ENCODE peak calls at places on chromosomes 5 and 9, in seven cellular contexts. One of them, this sample, is unnamed.

GRCh38 chr9:79917417-79917816 is 345.7 kb downstream of the TLE4 start:
- DNase-seq in astrocyte: no peak
- DNase-seq in Calu3: no peak
- DNase-seq in A549: no peak
- DNase-seq in AG04449: no peak
- DNase-seq in endodermal cell: no peak
- DNase-seq in neural crest cell: no peak
- DNase-seq in this sample: no peak

GRCh38 chr9:137650259-137650658 is 31.5 kb downstream of the EHMT1 start:
- DNase-seq in neural crest cell: no peak
- DNase-seq in AG04449: no peak
- DNase-seq in A549: no peak
- DNase-seq in astrocyte: no peak
- DNase-seq in endodermal cell: no peak
- DNase-seq in Calu3: no peak
- DNase-seq in this sample: no peak

GRCh38 chr9:131836607-131837315 is 96.9 kb upstream of the RAPGEF1 start:
- DNase-seq in A549: no peak
- DNase-seq in neural crest cell: no peak
- DNase-seq in Calu3: no peak
- DNase-seq in endodermal cell: no peak
- DNase-seq in astrocyte: no peak
- DNase-seq in AG04449: no peak
- DNase-seq in this sample: no peak

GRCh38 chr9:123616707-123617106 is 260.7 kb downstream of the CRB2 start:
- DNase-seq in A549: no peak
- DNase-seq in AG04449: no peak
- DNase-seq in endodermal cell: peak
- DNase-seq in astrocyte: no peak
- DNase-seq in neural crest cell: no peak
- DNase-seq in Calu3: no peak
- DNase-seq in this sample: no peak

GRCh38 chr5:179912951-179913350 is 5.3 kb upstream of the TBC1D9B start:
- DNase-seq in Calu3: no peak
- DNase-seq in astrocyte: no peak
- DNase-seq in neural crest cell: no peak
- DNase-seq in A549: no peak
- DNase-seq in AG04449: no peak
- DNase-seq in endodermal cell: no peak
- DNase-seq in this sample: no peak

GRCh38 chr5:181035991-181036815 is 3.9 kb upstream of the BTNL9 start:
- DNase-seq in A549: no peak
- DNase-seq in Calu3: peak
- DNase-seq in AG04449: no peak
- DNase-seq in astrocyte: no peak
- DNase-seq in neural crest cell: no peak
- DNase-seq in endodermal cell: peak
- DNase-seq in this sample: no peak

GRCh38 chr9:73269430-73270101 is 117.9 kb downstream of the ANXA1 start:
- DNase-seq in Calu3: no peak
- DNase-seq in AG04449: no peak
- DNase-seq in endodermal cell: peak
- DNase-seq in A549: peak
- DNase-seq in neural crest cell: no peak
- DNase-seq in astrocyte: peak
- DNase-seq in this sample: peak

GRCh38 chr5:34918025-34918424 is 2.5 kb downstream of the BRIX1 start:
- DNase-seq in A549: no peak
- DNase-seq in Calu3: no peak
- DNase-seq in endodermal cell: no peak
- DNase-seq in AG04449: no peak
- DNase-seq in neural crest cell: no peak
- DNase-seq in astrocyte: no peak
- DNase-seq in this sample: no peak

GRCh38 chr9:34519321-34520020 is 3.3 kb downstream of the ENHO start:
- DNase-seq in neural crest cell: no peak
- DNase-seq in Calu3: no peak
- DNase-seq in astrocyte: no peak
- DNase-seq in AG04449: no peak
- DNase-seq in endodermal cell: no peak
- DNase-seq in A549: no peak
- DNase-seq in this sample: no peak

GRCh38 chr9:27535701-27536118 is 6.1 kb upstream of the MOB3B start:
- DNase-seq in endodermal cell: peak
- DNase-seq in astrocyte: no peak
- DNase-seq in AG04449: no peak
- DNase-seq in neural crest cell: no peak
- DNase-seq in Calu3: peak
- DNase-seq in A549: no peak
- DNase-seq in this sample: no peak

GRCh38 chr9:95626885-95627558 is 110.3 kb upstream of the PTCH1 start:
- DNase-seq in AG04449: no peak
- DNase-seq in A549: no peak
- DNase-seq in Calu3: peak
- DNase-seq in astrocyte: no peak
- DNase-seq in neural crest cell: no peak
- DNase-seq in endodermal cell: no peak
- DNase-seq in this sample: no peak

GRCh38 chr9:22084336-22085035 is 75.4 kb upstream of the CDKN2B start:
- DNase-seq in endodermal cell: no peak
- DNase-seq in A549: no peak
- DNase-seq in Calu3: peak
- DNase-seq in AG04449: peak
- DNase-seq in astrocyte: peak
- DNase-seq in neural crest cell: no peak
- DNase-seq in this sample: peak

GRCh38 chr9:2170737-2171136 is 155.6 kb downstream of the SMARCA2 start:
- DNase-seq in endodermal cell: peak
- DNase-seq in neural crest cell: no peak
- DNase-seq in A549: no peak
- DNase-seq in Calu3: no peak
- DNase-seq in AG04449: no peak
- DNase-seq in astrocyte: no peak
- DNase-seq in this sample: no peak

DNA sequence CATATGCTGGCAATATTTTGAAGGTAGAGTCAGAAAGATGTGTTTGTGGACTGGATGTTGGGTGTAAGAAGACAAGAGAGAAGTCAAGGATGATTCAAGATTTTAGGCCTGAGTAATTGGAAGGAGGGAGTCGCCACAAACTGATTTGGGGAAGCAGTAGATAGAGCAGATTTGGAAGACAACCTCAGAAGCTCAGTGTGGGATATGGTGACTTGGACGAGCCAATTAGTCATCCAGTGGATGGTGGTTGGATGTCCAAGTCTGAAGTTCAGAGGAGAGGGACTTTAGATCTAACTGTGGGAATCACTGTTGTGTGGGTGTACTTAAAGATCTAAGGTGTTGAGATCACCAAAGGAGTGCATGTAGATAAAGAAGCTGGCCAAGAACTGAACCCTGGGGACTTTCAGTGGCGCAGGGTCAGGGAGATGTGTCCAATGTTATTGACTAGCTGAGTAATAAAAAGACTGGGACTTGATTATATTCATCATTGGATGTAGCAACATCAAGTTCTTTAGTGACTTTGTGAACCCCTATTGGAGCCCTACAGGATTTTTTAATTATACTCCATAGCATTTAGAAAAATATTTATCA is 2.3 kb downstream of the IDNK start:
- DNase-seq in neural crest cell: no peak
- DNase-seq in AG04449: no peak
- DNase-seq in A549: no peak
- DNase-seq in Calu3: no peak
- DNase-seq in astrocyte: no peak
- DNase-seq in endodermal cell: no peak
- DNase-seq in this sample: no peak
- TF ChIP-seq CTCF in neural crest cell: no peak
- TF ChIP-seq CTCF in AG04449: no peak
- TF ChIP-seq CTCF in A549: no peak
- TF ChIP-seq CTCF in Calu3: no peak
- TF ChIP-seq CTCF in astrocyte: no peak
- TF ChIP-seq CTCF in endodermal cell: no peak
- TF ChIP-seq CTCF in this sample: no peak

GRCh38 chr9:71442937-71443336 is 321.5 kb upstream of the TRPM3 start:
- DNase-seq in endodermal cell: no peak
- DNase-seq in A549: no peak
- DNase-seq in astrocyte: no peak
- DNase-seq in Calu3: no peak
- DNase-seq in AG04449: no peak
- DNase-seq in neural crest cell: no peak
- DNase-seq in this sample: no peak

GRCh38 chr9:71446081-71446480 is 322.2 kb downstream of the CEMIP2 start:
- DNase-seq in AG04449: no peak
- DNase-seq in neural crest cell: no peak
- DNase-seq in Calu3: no peak
- DNase-seq in astrocyte: no peak
- DNase-seq in A549: no peak
- DNase-seq in endodermal cell: no peak
- DNase-seq in this sample: no peak

DNA sequence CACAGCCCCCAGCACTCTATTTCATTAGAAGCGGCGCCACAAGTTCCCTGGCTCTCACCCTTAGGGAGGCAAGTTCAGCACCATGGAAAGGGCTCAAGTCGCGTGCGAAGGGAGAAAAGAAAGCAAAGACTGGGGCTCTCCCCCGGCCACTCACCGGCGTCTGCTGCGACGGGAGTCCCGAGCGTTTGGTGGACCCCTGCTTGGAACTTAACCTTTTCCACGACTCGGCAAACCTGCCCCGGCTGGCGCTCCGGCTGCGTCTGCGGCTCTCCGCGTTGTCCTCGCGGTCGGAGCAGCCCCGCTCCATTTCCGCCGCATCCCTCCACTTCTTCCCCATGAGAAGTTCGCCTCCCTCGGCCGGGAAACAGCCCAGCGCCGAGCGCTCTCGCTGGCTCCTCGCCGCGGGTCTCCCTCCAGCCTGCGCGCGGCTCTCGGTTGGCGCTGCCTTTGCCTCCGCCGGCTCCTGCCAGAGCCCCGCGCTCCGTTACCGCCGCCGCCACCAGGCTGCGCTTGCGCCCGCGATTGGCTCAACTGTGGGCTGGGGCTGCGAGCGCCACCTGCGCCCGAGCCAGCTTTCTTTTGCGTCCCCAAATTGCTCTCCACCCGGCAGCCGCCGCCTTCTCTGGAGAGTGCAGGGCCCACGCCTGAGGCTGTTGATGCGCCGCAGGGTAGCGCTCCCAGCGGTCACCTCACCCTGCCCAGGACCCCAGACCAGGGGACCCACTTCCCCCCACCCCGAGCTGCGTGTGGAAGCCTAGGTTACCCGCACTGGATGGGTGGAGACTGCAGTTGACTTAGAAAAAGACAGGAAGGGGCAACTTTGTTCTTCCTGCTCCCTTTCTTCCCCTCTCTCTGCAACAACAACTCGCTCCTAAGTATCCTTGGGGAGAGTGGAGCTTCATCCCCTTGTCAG is 321.6 kb downstream of the CEMIP2 start:
- DNase-seq in Calu3: peak
- DNase-seq in endodermal cell: peak
- DNase-seq in neural crest cell: peak
- DNase-seq in AG04449: no peak
- DNase-seq in astrocyte: peak
- DNase-seq in A549: peak
- DNase-seq in this sample: peak
- TF ChIP-seq CTCF in Calu3: peak
- TF ChIP-seq CTCF in endodermal cell: peak
- TF ChIP-seq CTCF in neural crest cell: peak
- TF ChIP-seq CTCF in AG04449: no peak
- TF ChIP-seq CTCF in astrocyte: no peak
- TF ChIP-seq CTCF in A549: peak
- TF ChIP-seq CTCF in this sample: peak

DNA sequence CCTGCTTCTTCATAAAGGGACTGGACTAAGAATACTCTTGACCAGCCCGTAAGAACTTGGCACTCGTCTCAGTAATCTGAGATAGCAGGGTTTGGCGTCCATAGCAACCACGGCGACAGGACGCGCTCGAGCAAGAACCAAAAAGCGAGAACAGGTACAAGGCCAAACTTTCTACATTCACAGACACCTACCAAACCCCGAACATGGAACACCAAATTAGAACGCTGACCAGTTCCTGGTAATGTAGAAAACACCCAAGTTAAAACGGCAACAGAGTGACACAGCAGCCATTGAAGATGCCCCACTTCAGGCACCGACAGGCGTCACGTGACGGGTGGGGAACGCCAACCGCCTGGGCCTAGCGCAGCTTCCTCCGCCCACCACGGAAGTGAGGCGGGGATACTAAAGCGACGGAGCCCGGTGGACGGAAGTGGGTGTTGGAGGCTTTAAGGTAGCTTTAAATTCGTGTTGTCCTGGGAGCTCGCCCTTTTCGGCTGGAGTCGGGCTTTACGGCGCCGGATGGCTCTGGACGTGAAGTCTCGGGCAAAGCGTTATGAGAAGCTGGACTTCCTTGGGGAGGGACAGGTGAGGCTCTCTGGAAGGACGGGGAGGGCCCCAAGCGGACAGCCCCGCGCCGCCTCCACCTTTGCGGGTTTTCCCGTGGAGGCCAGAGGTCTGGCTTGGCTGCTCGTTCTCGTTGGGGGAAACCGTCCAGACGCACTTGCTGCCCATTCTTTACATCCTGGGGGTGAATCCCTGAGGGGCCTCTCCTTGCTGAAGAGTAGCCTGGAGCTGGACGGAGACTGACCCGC is at the start of gene CDK7:
- DNase-seq in neural crest cell: peak
- DNase-seq in endodermal cell: peak
- DNase-seq in Calu3: peak
- DNase-seq in A549: peak
- DNase-seq in astrocyte: peak
- DNase-seq in AG04449: peak
- DNase-seq in this sample: peak
- TF ChIP-seq CTCF in neural crest cell: no peak
- TF ChIP-seq CTCF in endodermal cell: no peak
- TF ChIP-seq CTCF in Calu3: no peak
- TF ChIP-seq CTCF in A549: no peak
- TF ChIP-seq CTCF in astrocyte: no peak
- TF ChIP-seq CTCF in AG04449: no peak
- TF ChIP-seq CTCF in this sample: no peak

GRCh38 chr9:98538626-98539031 is 170.1 kb downstream of the GABBR2 start:
- DNase-seq in A549: no peak
- DNase-seq in AG04449: no peak
- DNase-seq in astrocyte: peak
- DNase-seq in endodermal cell: no peak
- DNase-seq in neural crest cell: no peak
- DNase-seq in Calu3: no peak
- DNase-seq in this sample: no peak

GRCh38 chr9:98539954-98540353 is 168.8 kb downstream of the GABBR2 start:
- DNase-seq in AG04449: no peak
- DNase-seq in neural crest cell: no peak
- DNase-seq in Calu3: no peak
- DNase-seq in endodermal cell: no peak
- DNase-seq in A549: no peak
- DNase-seq in astrocyte: peak
- DNase-seq in this sample: no peak

GRCh38 chr9:98536542-98537173 is 172.1 kb downstream of the GABBR2 start:
- DNase-seq in astrocyte: no peak
- DNase-seq in endodermal cell: peak
- DNase-seq in AG04449: no peak
- DNase-seq in Calu3: no peak
- DNase-seq in A549: no peak
- DNase-seq in neural crest cell: no peak
- DNase-seq in this sample: no peak

GRCh38 chr9:98540476-98540875 is 168.3 kb downstream of the GABBR2 start:
- DNase-seq in AG04449: no peak
- DNase-seq in A549: no peak
- DNase-seq in neural crest cell: no peak
- DNase-seq in Calu3: no peak
- DNase-seq in endodermal cell: no peak
- DNase-seq in astrocyte: peak
- DNase-seq in this sample: no peak

GRCh38 chr9:98538203-98538602 is 170.5 kb downstream of the GABBR2 start:
- DNase-seq in astrocyte: no peak
- DNase-seq in endodermal cell: no peak
- DNase-seq in neural crest cell: no peak
- DNase-seq in AG04449: no peak
- DNase-seq in Calu3: no peak
- DNase-seq in A549: no peak
- DNase-seq in this sample: no peak
- TF ChIP-seq CTCF in astrocyte: peak
- TF ChIP-seq CTCF in endodermal cell: peak
- TF ChIP-seq CTCF in neural crest cell: no peak
- TF ChIP-seq CTCF in AG04449: no peak
- TF ChIP-seq CTCF in Calu3: no peak
- TF ChIP-seq CTCF in A549: no peak
- TF ChIP-seq CTCF in this sample: peak

This sample was measured in HFFc6.